ENCODE peak calls at places on chromosome 22, in six cellular contexts. G is RCC 7860; W is ACHN; O is HEK293T; B is stimulated activated CD4-positive, alpha-beta T cell treated with anti-CD3 and anti-CD28 coated beads, Interleukin-1b, Interleukin-23, amount 100 ng/mL, for 1 hour; V is cardiac fibroblast. Q is an unnamed sample.

GRCh38 chr22:31530816-31531180 is 34.5 kb downstream of the SFI1 start:
- DNase-seq in G (no peak), B (no peak), W (no peak), V (peak), O (no peak), Q (no peak)

GRCh38 chr22:47452184-47452583 is 689.7 kb downstream of the TBC1D22A start:
- DNase-seq in O (peak), V (no peak), B (no peak), G (peak), W (no peak), Q (peak)

GRCh38 chr22:37564111-37564711 is 3.9 kb downstream of the CDC42EP1 start:
- DNase-seq in V (peak), B (no peak), W (no peak), O (no peak), G (no peak), Q (no peak)

GRCh38 chr22:36184433-36185035 is 17.1 kb downstream of the APOL4 start:
- DNase-seq in V (peak), O (no peak), B (no peak), W (no peak), G (no peak), Q (no peak)

GRCh38 chr22:39478461-39478860 is 21.6 kb downstream of the MGAT3 start:
- DNase-seq in G (no peak), O (no peak), W (peak), B (no peak), V (no peak), Q (peak)

GRCh38 chr22:26927841-26928240 is 270.5 kb downstream of the MIAT start:
- DNase-seq in O (no peak), B (no peak), V (no peak), G (no peak), W (no peak), Q (no peak)

GRCh38 chr22:37588540-37589215 is 8.8 kb upstream of the LGALS2 start:
- DNase-seq in O (no peak), V (no peak), W (no peak), G (no peak), B (no peak), Q (no peak)

GRCh38 chr22:20433191-20433590 is 4.4 kb downstream of the SCARF2 start:
- DNase-seq in W (no peak), V (no peak), O (no peak), G (no peak), B (no peak), Q (no peak)

GRCh38 chr22:32389685-32390084 is 22.4 kb downstream of the RTCB start:
- DNase-seq in O (no peak), V (peak), B (no peak), G (no peak), W (peak), Q (peak)

GRCh38 chr22:48835364-48835763 is 992.3 kb downstream of the BRD1 start:
- DNase-seq in W (no peak), O (no peak), G (no peak), V (no peak), B (no peak), Q (no peak)

GRCh38 chr22:40216041-40216756 is 38.5 kb downstream of the TNRC6B start:
- DNase-seq in W (no peak), O (no peak), V (no peak), G (no peak), B (no peak), Q (no peak)

GRCh38 chr22:38228873-38229740 is 27.3 kb downstream of the MAFF start:
- DNase-seq in G (no peak), W (no peak), B (no peak), V (peak), O (no peak), Q (no peak)

GRCh38 chr22:28123989-28124766 is 205.1 kb upstream of the PITPNB start:
- DNase-seq in V (no peak), G (no peak), O (no peak), W (no peak), B (no peak), Q (no peak)

GRCh38 chr22:37639070-37639760 is at the start of gene SH3BP1:
- DNase-seq in G (no peak), B (no peak), V (peak), O (peak), W (peak), Q (peak)

GRCh38 chr22:23237201-23237798 is 57.0 kb downstream of the BCR start:
- DNase-seq in G (no peak), V (peak), O (no peak), B (no peak), W (no peak), Q (peak)

GRCh38 chr22:43378011-43378704 is 33.7 kb upstream of the MPPED1 start:
- DNase-seq in O (no peak), V (peak), W (no peak), G (no peak), B (no peak), Q (no peak)

GRCh38 chr22:23181763-23182288 is 1.5 kb downstream of the BCR start:
- DNase-seq in W (no peak), B (no peak), V (no peak), O (no peak), G (no peak), Q (no peak)

GRCh38 chr22:31611065-31611760 is 50.8 kb downstream of the PISD start:
- DNase-seq in V (peak), G (no peak), B (no peak), O (no peak), W (no peak), Q (no peak)

GRCh38 chr22:30626413-30626812 is 9.2 kb upstream of the SLC35E4 start:
- DNase-seq in O (no peak), G (no peak), V (no peak), B (no peak), W (no peak), Q (no peak)

GRCh38 chr22:46054878-46055158 is 77.9 kb upstream of the WNT7B start:
- DNase-seq in G (no peak), B (no peak), V (no peak), W (no peak), O (no peak), Q (peak)

GRCh38 chr22:28442951-28443876 is 236.4 kb downstream of the TTC28 start:
- DNase-seq in O (peak), B (no peak), V (peak), W (peak), G (peak), Q (peak)

GRCh38 chr22:26672060-26672471 is 14.7 kb downstream of the MIAT start:
- DNase-seq in O (no peak), V (no peak), G (no peak), W (no peak), B (no peak), Q (no peak)

GRCh38 chr22:28904211-28904808 is 20.9 kb downstream of the ZNRF3 start:
- DNase-seq in O (no peak), W (no peak), G (no peak), V (no peak), B (no peak), Q (no peak)

GRCh38 chr22:38233427-38233826 is 31.6 kb downstream of the MAFF start:
- DNase-seq in B (no peak), V (peak), G (no peak), W (no peak), O (no peak), Q (no peak)

GRCh38 chr22:46012881-46013281 is 35.9 kb upstream of the WNT7B start:
- DNase-seq in W (no peak), G (no peak), B (no peak), O (no peak), V (no peak), Q (no peak)

GRCh38 chr22:23113067-23113846 is 28.5 kb downstream of the RSPH14 start:
- DNase-seq in W (no peak), O (no peak), B (no peak), G (no peak), V (peak), Q (no peak)

GRCh38 chr22:39135092-39135896 is 17.2 kb downstream of the CBX7 start:
- DNase-seq in W (peak), G (peak), B (no peak), O (peak), V (peak), Q (peak)

GRCh38 chr22:21921729-21922128 is 30.9 kb downstream of the PPM1F start:
- DNase-seq in B (no peak), O (no peak), W (no peak), G (no peak), V (no peak), Q (peak)

GRCh38 chr22:26646158-26646557 is 11.2 kb upstream of the MIAT start:
- DNase-seq in V (peak), W (no peak), G (no peak), B (no peak), O (no peak), Q (no peak)

GRCh38 chr22:31509041-31509440 is 12.7 kb downstream of the SFI1 start:
- DNase-seq in V (no peak), B (no peak), G (no peak), W (no peak), O (no peak), Q (no peak)